ENCODE peak calls at places on chromosomes 7 and 10, in six cellular contexts. U is neuronal stem cell, X is mesendoderm, R is H9, Z is H1, K is mesenchymal stem cell. H is an unnamed sample.

GRCh38 chr7:28804990-28805389 is 153.1 kb downstream of the TRIL start:
- DNase-seq in K (no peak), R (no peak), U (no peak), X (no peak), Z (no peak), H (peak; percentile 90)

GRCh38 chr7:15685358-15686181 is 913 bp downstream of the MEOX2 start:
- DNase-seq in U (peak; percentile 26), R (peak; percentile 71), X (peak; percentile 38), Z (peak; percentile 75), K (peak; percentile 54), H (peak; percentile 34)

GRCh38 chr10:120396228-120396627 is 60.8 kb upstream of the PLPP4 start:
- DNase-seq in R (no peak), Z (no peak), X (no peak), U (no peak), K (no peak), H (no peak)

GRCh38 chr7:36128448-36129047 is 24.5 kb upstream of the EEPD1 start:
- DNase-seq in Z (peak; percentile 60), K (peak; percentile 89), X (peak; percentile 44), U (no peak), R (peak; percentile 52), H (peak; percentile 91)

GRCh38 chr10:8758029-8758428 is 703.5 kb downstream of the GATA3 start:
- DNase-seq in X (no peak), K (no peak), Z (no peak), U (no peak), R (no peak), H (no peak)

GRCh38 chr10:121615862-121616261 is 17.6 kb upstream of the FGFR2 start:
- DNase-seq in K (peak; percentile 63), R (no peak), Z (no peak), X (no peak), U (no peak), H (no peak)

GRCh38 chr10:112720178-112720577 is 229.9 kb upstream of the TCF7L2 start:
- DNase-seq in R (no peak), K (no peak), X (no peak), U (no peak), Z (no peak), H (no peak)

GRCh38 chr7:120254845-120255244 is 18.1 kb upstream of the KCND2 start:
- DNase-seq in X (no peak), K (no peak), R (no peak), U (no peak), Z (no peak), H (no peak)

GRCh38 chr10:113360870-113361269 is 192.0 kb upstream of the HABP2 start:
- DNase-seq in K (no peak), R (no peak), Z (no peak), X (no peak), U (no peak), H (no peak)

GRCh38 chr10:112526906-112527305 is 79.9 kb downstream of the VTI1A start:
- DNase-seq in U (peak; percentile 46), K (no peak), Z (no peak), X (peak; percentile 67), R (peak; percentile 49), H (no peak)

GRCh38 chr7:49822862-49823261 is 49.4 kb downstream of the VWC2 start:
- DNase-seq in X (no peak), K (no peak), R (no peak), U (no peak), Z (no peak), H (no peak)

GRCh38 chr10:131017566-131018285 is 293.8 kb downstream of the TCERG1L start:
- DNase-seq in U (no peak), R (peak; percentile 17), X (no peak), K (no peak), Z (no peak), H (no peak)

GRCh38 chr7:148622887-148623585 is 32.5 kb downstream of the C7orf33 start:
- DNase-seq in U (no peak), X (peak; percentile 22), R (no peak), K (no peak), Z (no peak), H (no peak)

GRCh38 chr7:31962246-31962645 is 108.0 kb downstream of the PDE1C start:
- DNase-seq in Z (no peak), X (no peak), K (peak; percentile 66), U (no peak), R (no peak), H (peak; percentile 27)

GRCh38 chr7:153396475-153396874 is 636.9 kb downstream of the ACTR3B start:
- DNase-seq in U (no peak), X (no peak), R (no peak), Z (no peak), K (no peak), H (no peak)

GRCh38 chr10:29239569-29240472 is 49.0 kb upstream of the LYZL1 start:
- DNase-seq in R (peak; percentile 75), K (peak; percentile 35), U (no peak), X (peak; percentile 86), Z (peak; percentile 76), H (no peak)

GRCh38 chr10:29241925-29242324 is 46.9 kb upstream of the LYZL1 start:
- DNase-seq in R (no peak), X (no peak), K (no peak), U (no peak), Z (no peak), H (no peak)

GRCh38 chr10:29238531-29239080 is 50.3 kb upstream of the LYZL1 start:
- DNase-seq in Z (no peak), K (no peak), R (no peak), X (no peak), U (no peak), H (no peak)

GRCh38 chr10:29240991-29241660 is 47.7 kb upstream of the LYZL1 start:
- DNase-seq in X (peak; percentile 86), U (no peak), Z (no peak), R (no peak), K (no peak), H (no peak)

GRCh38 chr10:29237786-29238185 is 51.1 kb upstream of the LYZL1 start:
- DNase-seq in R (no peak), X (peak; percentile 91), K (no peak), U (no peak), Z (no peak), H (no peak)
- H3K79me1 ChIP-seq in R (no peaks in the 10 kb centered on the region), X (no peaks in the 10 kb centered on the region), K (no peaks in the 10 kb centered on the region), U (no peaks in the 10 kb centered on the region), Z (no peaks in the 10 kb centered on the region), H (no peaks in the 10 kb centered on the region)

DNA sequence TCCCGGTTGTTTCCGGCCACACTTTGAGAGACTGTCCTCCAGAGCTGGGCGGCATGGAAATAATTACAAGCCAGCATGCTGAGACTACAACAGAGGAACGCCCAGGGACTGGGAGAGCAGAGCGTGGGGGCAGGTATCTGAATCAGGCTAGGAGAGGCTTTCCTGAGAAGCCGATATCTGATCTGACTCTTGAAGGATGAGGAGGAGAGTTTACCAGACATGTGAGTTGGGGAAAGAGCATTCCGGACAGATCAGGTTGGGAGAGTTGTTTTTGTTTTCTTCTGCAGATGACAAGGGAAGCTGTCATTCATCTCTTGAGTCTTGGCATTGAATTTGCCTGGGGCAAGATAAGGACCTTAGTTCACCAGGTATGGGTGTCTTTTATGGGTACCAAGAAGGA is 35.9 kb downstream of the WBP1L start:
- DNase-seq in R (no peak), X (no peak), Z (no peak), U (no peak), K (no peak), H (no peak)
- H3K79me1 ChIP-seq in R (no peaks in the 10 kb centered on the region), X (peaks cover 10% of the 10 kb centered on the region), Z (peaks cover 6% of the 10 kb centered on the region), U (no peaks in the 10 kb centered on the region), K (peaks cover 26% of the 10 kb centered on the region), H (peaks cover 43% of the 10 kb centered on the region)

DNA sequence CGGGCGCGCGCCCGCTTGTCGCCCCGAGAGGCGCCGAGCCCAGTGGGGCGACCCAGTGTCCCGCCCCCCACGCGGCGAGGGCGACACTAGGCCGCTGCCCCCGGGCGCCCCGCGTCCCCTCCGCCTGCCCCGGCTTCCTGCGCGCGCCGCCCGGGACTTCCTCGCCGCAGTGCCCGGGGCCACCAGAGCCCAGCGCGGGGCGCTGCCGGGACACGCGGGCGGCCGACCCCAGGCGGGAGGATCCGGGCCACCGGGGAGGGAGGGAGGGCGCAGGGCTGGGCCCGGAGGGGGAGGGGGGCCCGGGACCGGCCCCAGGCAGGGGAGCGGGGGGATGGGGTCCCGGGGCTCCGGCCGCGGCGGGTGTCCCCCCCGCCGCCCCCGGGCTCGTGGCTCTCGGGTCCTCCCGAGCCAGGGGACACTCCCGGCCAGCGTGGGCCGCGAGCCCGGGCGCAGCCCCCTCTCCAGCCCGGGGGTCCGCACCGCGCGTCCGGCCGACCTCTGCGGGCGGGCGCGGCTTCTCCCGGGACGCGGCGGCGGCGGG is 435 bp upstream of the PWWP2B start:
- DNase-seq in X (peak; percentile 66), U (no peak), Z (no peak), R (no peak), K (peak; percentile 62), H (peak; percentile 31)
- H3K79me1 ChIP-seq in X (peaks cover 2% of the 10 kb centered on the region), U (peaks cover 1% of the 10 kb centered on the region), Z (no peaks in the 10 kb centered on the region), R (no peaks in the 10 kb centered on the region), K (peaks cover 26% of the 10 kb centered on the region), H (peaks cover 23% of the 10 kb centered on the region)

DNA sequence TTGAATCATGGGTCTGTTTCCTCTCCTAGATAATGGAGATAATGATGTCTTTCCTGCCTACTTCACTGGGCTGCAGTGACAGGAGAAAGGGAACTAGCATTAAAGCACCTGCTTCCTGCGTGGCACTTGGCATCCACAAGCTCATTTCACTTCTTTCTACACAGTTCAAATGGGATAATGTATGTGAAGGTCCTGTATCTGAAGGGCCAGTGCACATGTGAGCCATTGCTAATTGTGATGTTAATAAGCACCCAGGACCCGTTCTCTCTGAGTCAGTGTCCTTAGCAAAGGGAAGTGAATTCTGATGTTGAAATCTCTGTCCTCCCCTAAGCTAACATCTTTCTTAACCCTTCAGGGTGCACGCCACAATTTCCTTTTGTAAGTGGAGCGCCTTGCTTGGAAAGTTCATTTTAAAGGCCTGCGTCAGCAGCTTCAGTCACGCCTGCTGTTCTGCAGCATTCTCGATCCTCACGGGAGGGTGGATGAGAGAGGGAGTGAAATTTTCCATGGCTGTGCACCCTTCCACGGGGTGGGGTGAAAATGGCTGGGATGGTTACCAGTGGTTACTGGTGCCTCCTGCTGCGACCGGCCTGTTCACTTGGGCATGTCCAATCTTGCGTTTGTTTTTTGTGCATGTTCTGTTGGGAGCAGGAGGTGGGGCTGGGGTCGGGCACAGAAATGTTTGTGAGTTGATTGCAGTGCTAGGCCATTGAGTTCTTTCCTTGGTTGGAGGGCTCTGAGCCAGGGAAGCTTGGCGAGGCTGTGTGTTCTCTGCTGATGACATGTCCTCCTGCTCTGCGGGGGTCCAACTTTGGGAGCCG is 59.2 kb downstream of the HK1 start:
- DNase-seq in U (no peak), R (no peak), Z (no peak), K (peak; percentile 99), X (peak; percentile 69), H (peak; percentile 86)
- H3K79me1 ChIP-seq in U (peaks cover 8% of the 10 kb centered on the region), R (peaks cover 7% of the 10 kb centered on the region), Z (peaks cover 26% of the 10 kb centered on the region), K (peaks cover 25% of the 10 kb centered on the region), X (peaks cover 14% of the 10 kb centered on the region), H (peaks cover 44% of the 10 kb centered on the region)

DNA sequence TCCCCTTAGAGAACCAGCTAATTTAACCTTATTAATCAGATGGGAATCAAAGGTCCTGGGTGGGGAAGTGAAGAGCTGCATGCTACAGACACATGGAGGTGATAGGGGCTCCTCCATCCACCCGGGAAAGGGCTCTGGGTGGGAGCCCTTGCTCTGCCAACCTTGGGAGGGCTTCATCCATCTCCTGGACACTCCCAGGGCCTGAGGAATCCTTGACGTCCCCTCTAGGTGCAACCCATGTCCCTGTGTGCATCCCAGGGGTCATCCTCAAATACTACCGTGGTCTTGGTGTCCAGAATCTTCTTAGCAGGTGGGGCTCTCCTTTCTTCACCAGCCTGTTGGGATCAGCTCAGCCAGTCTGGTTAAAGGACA is 55.4 kb upstream of the IGFBP3 start:
- DNase-seq in Z (no peak), U (no peak), K (no peak), X (no peak), R (no peak), H (no peak)
- H3K79me1 ChIP-seq in Z (no peaks in the 10 kb centered on the region), U (no peaks in the 10 kb centered on the region), K (no peaks in the 10 kb centered on the region), X (no peaks in the 10 kb centered on the region), R (no peaks in the 10 kb centered on the region), H (no peaks in the 10 kb centered on the region)